ENCODE peak calls at places on chromosomes 5 and 9, in five cellular contexts. F, O, P, L and Q are unnamed samples.
A peak's percentile ranks its signal among the peaks of the same experiment; 100 is the strongest.

GRCh38 chr9:14616188-14616982 is 76.8 kb downstream of the ZDHHC21 start:
- DNase-seq in P (no peak), O (no peak), F (peak; percentile 77), L (peak; percentile 67), Q (peak; percentile 78)

GRCh38 chr5:151719228-151719861 is 32.6 kb upstream of the SPARC start:
- DNase-seq in P (peak; percentile 54), L (peak; percentile 62), F (peak; percentile 73), O (no peak), Q (peak; percentile 77)

GRCh38 chr5:83145241-83145640 is 67.9 kb downstream of the XRCC4 start:
- DNase-seq in L (peak; percentile 60), F (peak; percentile 40), O (no peak), P (no peak), Q (peak; percentile 42)

GRCh38 chr9:13213337-13213736 is 66.2 kb downstream of the MPDZ start:
- DNase-seq in F (peak; percentile 52), O (no peak), P (no peak), L (peak; percentile 51), Q (peak; percentile 51)

GRCh38 chr9:967436-967835 is 9.0 kb upstream of the DMRT3 start:
- DNase-seq in P (no peak), F (no peak), L (no peak), O (no peak), Q (no peak)

GRCh38 chr9:110008663-110009062 is 199.3 kb downstream of the C9orf152 start:
- DNase-seq in P (no peak), F (no peak), L (no peak), O (no peak), Q (no peak)

GRCh38 chr5:73638344-73639095 is 12.5 kb downstream of the ARHGEF28 start:
- DNase-seq in P (no peak), F (peak; percentile 63), O (no peak), L (peak; percentile 73), Q (peak; percentile 60)

GRCh38 chr5:161094411-161094810 is 242.4 kb upstream of the ATP10B start:
- DNase-seq in O (no peak), P (no peak), F (peak; percentile 93), L (peak; percentile 17), Q (peak; percentile 93)

GRCh38 chr5:858726-859125 is 7.9 kb upstream of the ZDHHC11 start:
- DNase-seq in L (no peak), F (no peak), O (no peak), P (no peak), Q (no peak)

GRCh38 chr9:84841915-84842314 is 172.4 kb downstream of the NTRK2 start:
- DNase-seq in P (no peak), F (no peak), L (peak; percentile 6), O (no peak), Q (no peak)

GRCh38 chr9:3437031-3437430 is 88.8 kb downstream of the RFX3 start:
- DNase-seq in L (no peak), F (no peak), O (no peak), P (no peak), Q (no peak)

GRCh38 chr9:134634190-134634589 is 7.4 kb upstream of the COL5A1 start:
- DNase-seq in L (no peak), O (no peak), P (no peak), F (no peak), Q (no peak)

GRCh38 chr5:159458217-159458711 is 128.0 kb upstream of the IL12B start:
- DNase-seq in O (no peak), L (no peak), F (no peak), P (peak; percentile 18), Q (no peak)

GRCh38 chr5:68730220-68731010 is 363.4 kb upstream of the SLC30A5 start:
- DNase-seq in P (no peak), F (peak; percentile 79), L (peak; percentile 59), O (no peak), Q (peak; percentile 90)

GRCh38 chr5:39072915-39073758 is 1.1 kb downstream of the RICTOR start:
- DNase-seq in F (peak; percentile 42), L (peak; percentile 69), O (no peak), P (no peak), Q (peak; percentile 71)

GRCh38 chr5:36227046-36227445 is 14.7 kb downstream of the NADK2 start:
- DNase-seq in F (no peak), O (no peak), L (no peak), P (no peak), Q (peak; percentile 13)

GRCh38 chr9:134391319-134392231 is 65.3 kb downstream of the RXRA start:
- DNase-seq in P (no peak), O (peak; percentile 35), F (no peak), L (no peak), Q (no peak)

GRCh38 chr9:134349941-134350340 is 23.7 kb downstream of the RXRA start:
- DNase-seq in O (no peak), F (no peak), L (no peak), P (no peak), Q (no peak)

GRCh38 chr5:39648539-39649200 is 223.9 kb upstream of the DAB2 start:
- DNase-seq in L (peak; percentile 34), F (peak; percentile 64), O (no peak), P (no peak), Q (peak; percentile 43)

GRCh38 chr5:19125956-19126713 is 861.9 kb downstream of the CDH18 start:
- DNase-seq in L (peak; percentile 15), O (no peak), F (no peak), P (no peak), Q (no peak)

GRCh38 chr9:5301544-5301943 is 3.0 kb downstream of the RLN2 start:
- DNase-seq in P (no peak), O (no peak), F (no peak), L (no peak), Q (no peak)

GRCh38 chr5:98471458-98471857 is 302.0 kb upstream of the RGMB start:
- DNase-seq in L (no peak), P (no peak), O (no peak), F (no peak), Q (no peak)

GRCh38 chr9:111766066-111766465 is 28.7 kb downstream of the SHOC1 start:
- DNase-seq in O (no peak), P (no peak), L (no peak), F (no peak), Q (no peak)